ENCODE peak calls at places on chromosomes 16 and 17, in six cellular contexts. J is T-helper 17 cell, B is ACHN, H is smooth muscle cell of the brain vasculature, Q is NCI-H82, O is HEK293T. Y is an unnamed sample.

GRCh38 chr17:6061290-6061689 is 8.9 kb upstream of the WSCD1 start:
- DNase-seq in J (no peak), B (peak; percentile 80), H (no peak), Q (no peak), O (no peak), Y (no peak)

GRCh38 chr17:20852541-20853370 is 190.1 kb downstream of the USP22 start:
- DNase-seq in J (no peak), B (no peak), H (no peak), Q (no peak), O (peak; percentile 8), Y (peak; percentile 74)

GRCh38 chr17:29909604-29910003 is 20.4 kb downstream of the SSH2 start:
- DNase-seq in J (no peak), B (no peak), H (no peak), Q (no peak), O (no peak), Y (no peak)

GRCh38 chr16:88453621-88454314 is 688 bp downstream of the ZFPM1 start:
- DNase-seq in J (no peak), B (peak; percentile 33), H (no peak), Q (no peak), O (no peak), Y (no peak)

GRCh38 chr17:4560837-4561241 is 462 bp upstream of the GGT6 start:
- DNase-seq in J (no peak), B (no peak), H (no peak), Q (no peak), O (no peak), Y (no peak)

GRCh38 chr16:85586360-85587145 is 26.6 kb upstream of the GSE1 start:
- DNase-seq in J (no peak), B (no peak), H (no peak), Q (peak; percentile 82), O (no peak), Y (peak; percentile 40)

GRCh38 chr17:17491031-17491471 is 5.1 kb downstream of the RASD1 start:
- DNase-seq in J (no peak), B (no peak), H (no peak), Q (no peak), O (no peak), Y (no peak)

GRCh38 chr16:50169555-50170096 is 16.5 kb downstream of the TENT4B start:
- DNase-seq in J (no peak), B (no peak), H (no peak), Q (no peak), O (no peak), Y (no peak)

GRCh38 chr17:46894024-46894423 is 28.9 kb upstream of the GOSR2 start:
- DNase-seq in J (no peak), B (no peak), H (no peak), Q (no peak), O (no peak), Y (no peak)

GRCh38 chr16:82061861-82062525 is 26.9 kb downstream of the HSD17B2 start:
- DNase-seq in J (no peak), B (peak; percentile 60), H (no peak), Q (peak; percentile 49), O (peak; percentile 31), Y (no peak)

GRCh38 chr17:39183045-39183444 is 14.4 kb downstream of the CACNB1 start:
- DNase-seq in J (no peak), B (no peak), H (no peak), Q (no peak), O (no peak), Y (no peak)

GRCh38 chr17:13725286-13725990 is 123.7 kb upstream of the HS3ST3A1 start:
- DNase-seq in J (no peak), B (no peak), H (no peak), Q (no peak), O (no peak), Y (no peak)

GRCh38 chr16:89026121-89026612 is 49.2 kb upstream of the CBFA2T3 start:
- DNase-seq in J (no peak), B (peak; percentile 13), H (no peak), Q (no peak), O (no peak), Y (no peak)

GRCh38 chr16:54649846-54650245 is 280.8 kb upstream of the IRX5 start:
- DNase-seq in J (no peak), B (no peak), H (no peak), Q (no peak), O (no peak), Y (peak; percentile 32)

GRCh38 chr17:19979917-19980770 is 2.5 kb upstream of the AKAP10 start:
- DNase-seq in J (no peak), B (no peak), H (no peak), Q (peak; percentile 98), O (no peak), Y (peak; percentile 78)

GRCh38 chr16:84967828-84968227 is 43.5 kb downstream of the ZDHHC7 start:
- DNase-seq in J (no peak), B (no peak), H (no peak), Q (no peak), O (no peak), Y (no peak)

GRCh38 chr16:78844682-78845081 is 745.2 kb downstream of the WWOX start:
- DNase-seq in J (no peak), B (no peak), H (no peak), Q (no peak), O (peak; percentile 12), Y (no peak)

GRCh38 chr16:47052666-47053640 is 79.5 kb upstream of the DNAJA2 start:
- DNase-seq in J (no peak), B (no peak), H (no peak), Q (no peak), O (no peak), Y (no peak)

GRCh38 chr16:51716195-51716594 is 565.1 kb upstream of the SALL1 start:
- DNase-seq in J (no peak), B (no peak), H (no peak), Q (no peak), O (no peak), Y (no peak)

GRCh38 chr17:31517524-31517923 is 126.0 kb downstream of the RAB11FIP4 start:
- DNase-seq in J (no peak), B (peak; percentile 19), H (no peak), Q (peak; percentile 61), O (no peak), Y (peak; percentile 68)

GRCh38 chr16:66487580-66488235 is 60.6 kb downstream of the BEAN1 start:
- DNase-seq in J (no peak), B (no peak), H (no peak), Q (no peak), O (no peak), Y (no peak)

GRCh38 chr16:578870-579405 is 9.2 kb downstream of the PIGQ start:
- DNase-seq in J (peak; percentile 51), B (peak; percentile 52), H (no peak), Q (peak; percentile 92), O (peak; percentile 80), Y (peak; percentile 86)

GRCh38 chr17:9334536-9335446 is 240.8 kb downstream of the STX8 start:
- DNase-seq in J (no peak), B (no peak), H (no peak), Q (no peak), O (no peak), Y (no peak)

GRCh38 chr17:64920026-64920418 is 744 bp upstream of the LRRC37A3 start:
- DNase-seq in J (no peak), B (no peak), H (no peak), Q (no peak), O (no peak), Y (peak; percentile 57)

GRCh38 chr16:63539276-63539675 is 1503.0 kb upstream of the CDH8 start:
- DNase-seq in J (no peak), B (no peak), H (no peak), Q (no peak), O (no peak), Y (no peak)

GRCh38 chr17:77634710-77635109 is 323.8 kb upstream of the TNRC6C start:
- DNase-seq in J (no peak), B (no peak), H (no peak), Q (peak; percentile 99), O (no peak), Y (peak; percentile 97)

GRCh38 chr17:19645608-19646250 is 2.8 kb upstream of the ALDH3A2 start:
- DNase-seq in J (peak; percentile 16), B (peak; percentile 38), H (no peak), Q (peak; percentile 73), O (peak; percentile 46), Y (peak; percentile 68)

GRCh38 chr17:40014375-40014980 is 762 bp upstream of the CSF3 start:
- DNase-seq in J (no peak), B (no peak), H (no peak), Q (no peak), O (no peak), Y (no peak)

GRCh38 chr17:3038941-3039340 is 24.5 kb downstream of the OR1D5 start:
- DNase-seq in J (no peak), B (no peak), H (no peak), Q (no peak), O (no peak), Y (peak; percentile 31)

Y was measured in WERI-Rb-1.